ENCODE peak calls at places on chromosome 13, in five cellular contexts. L is tibial nerve, O is ovary, D is DND-41, C is Peyer's patch. A is an unnamed sample. For H3K4me1, the result is how much of the 10 kb centered on the place peaks cover.

GRCh38 chr13:113410472-113411201 is 42.7 kb downstream of the ADPRHL1 start:
- DNase-seq in L (peak), O (no peak), D (no peak), C (no peak), A (peak)

GRCh38 chr13:34942732-34943674 is 933 bp downstream of the NBEA start:
- DNase-seq in L (no peak), O (peak), D (peak), C (peak), A (peak)

GRCh38 chr13:30696278-30697176 is 38.8 kb upstream of the ALOX5AP start:
- DNase-seq in L (no peak), O (no peak), D (peak), C (no peak), A (peak)

GRCh38 chr13:29861694-29862110 is 11.3 kb upstream of the UBL3 start:
- DNase-seq in L (no peak), O (no peak), D (no peak), C (no peak), A (no peak)

GRCh38 chr13:97108535-97108910 is 113.6 kb upstream of the MBNL2 start:
- DNase-seq in L (no peak), O (peak), D (no peak), C (no peak), A (no peak)

GRCh38 chr13:109631069-109631468 is 155.3 kb downstream of the IRS2 start:
- DNase-seq in L (no peak), O (no peak), D (no peak), C (no peak), A (no peak)

GRCh38 chr13:113597386-113598080 is 13.0 kb downstream of the TFDP1 start:
- DNase-seq in L (no peak), O (no peak), D (no peak), C (no peak), A (peak)

GRCh38 chr13:29849731-29850212 is 645 bp downstream of the UBL3 start:
- DNase-seq in L (peak), O (peak), D (peak), C (peak), A (peak)

GRCh38 chr13:108929532-108929931 is 300.1 kb downstream of the MYO16 start:
- DNase-seq in L (no peak), O (no peak), D (no peak), C (no peak), A (no peak)

GRCh38 chr13:39876258-39876657 is 220.8 kb downstream of the COG6 start:
- DNase-seq in L (no peak), O (no peak), D (no peak), C (no peak), A (no peak)

GRCh38 chr13:113544071-113544891 is 40.3 kb upstream of the TFDP1 start:
- DNase-seq in L (no peak), O (no peak), D (no peak), C (no peak), A (peak)

GRCh38 chr13:19123502-19123901 is 58.1 kb downstream of the TUBA3C start:
- DNase-seq in L (no peak), O (no peak), D (no peak), C (no peak), A (no peak)

GRCh38 chr13:80437212-80437611 is 96.3 kb upstream of the SPRY2 start:
- DNase-seq in L (no peak), O (no peak), D (no peak), C (no peak), A (no peak)

GRCh38 chr13:97273341-97273831 is 51.3 kb downstream of the MBNL2 start:
- DNase-seq in L (no peak), O (no peak), D (no peak), C (no peak), A (no peak)

GRCh38 chr13:21124853-21125252 is 51.5 kb downstream of the SKA3 start:
- DNase-seq in L (no peak), O (no peak), D (peak), C (no peak), A (no peak)

GRCh38 chr13:109198585-109198984 is 569.2 kb downstream of the MYO16 start:
- DNase-seq in L (no peak), O (no peak), D (no peak), C (no peak), A (no peak)

GRCh38 chr13:47420012-47420411 is 523.2 kb upstream of the HTR2A start:
- DNase-seq in L (no peak), O (no peak), D (no peak), C (no peak), A (no peak)

GRCh38 chr13:100542546-100543156 is 45.9 kb downstream of the GGACT start:
- DNase-seq in L (no peak), O (no peak), D (no peak), C (no peak), A (no peak)

GRCh38 chr13:111177081-111177711 is 62.1 kb downstream of the ARHGEF7 start:
- DNase-seq in L (peak), O (no peak), D (peak), C (peak), A (peak)

GRCh38 chr13:23867027-23867491 is 22.1 kb downstream of the MIPEP start:
- DNase-seq in L (no peak), O (no peak), D (no peak), C (no peak), A (no peak)

GRCh38 chr13:99655351-99656091 is 154.2 kb downstream of the TM9SF2 start:
- DNase-seq in L (no peak), O (no peak), D (no peak), C (no peak), A (no peak)

GRCh38 chr13:24293761-24294160 is 15.6 kb upstream of the C1QTNF9 start:
- DNase-seq in L (no peak), O (no peak), D (no peak), C (no peak), A (no peak)

GRCh38 chr13:46173656-46174055 is 8.3 kb downstream of the LCP1 start:
- DNase-seq in L (no peak), O (no peak), D (no peak), C (no peak), A (no peak)

GRCh38 chr13:106566682-106567420 is 1.1 kb downstream of the ARGLU1 start:
- DNase-seq in L (peak), O (peak), D (peak), C (peak), A (peak)

GRCh38 chr13:64347662-64348061 is 2882.5 kb downstream of the PCDH9 start:
- DNase-seq in L (no peak), O (no peak), D (no peak), C (no peak), A (no peak)

GRCh38 chr13:48110930-48111721 is 16.2 kb upstream of the MED4 start:
- DNase-seq in L (peak), O (no peak), D (no peak), C (no peak), A (peak)

GRCh38 chr13:99926014-99926731 is 45.4 kb downstream of the ZIC5 start:
- DNase-seq in L (no peak), O (no peak), D (no peak), C (no peak), A (no peak)

GRCh38 chr13:33194820-33195692 is 90.5 kb downstream of the STARD13 start:
- DNase-seq in L (peak), O (no peak), D (no peak), C (no peak), A (no peak)

GRCh38 chr13:50401721-50402510 is 386.7 kb downstream of the KCNRG start:
- DNase-seq in L (no peak), O (no peak), D (no peak), C (no peak), A (no peak)

GRCh38 chr13:36420437-36420891 is 11.8 kb upstream of the CCNA1 start:
- DNase-seq in L (peak), O (peak), D (peak), C (peak), A (peak)

GRCh38 chr13:99227331-99227900 is 26.8 kb downstream of the UBAC2 start:
- DNase-seq in L (no peak), O (no peak), D (no peak), C (no peak), A (no peak)

GRCh38 chr13:24742986-24743385 is 21.0 kb upstream of the RNF17 start:
- DNase-seq in L (no peak), O (no peak), D (peak), C (no peak), A (no peak)

GRCh38 chr13:111179908-111180756 is 65.0 kb downstream of the ARHGEF7 start:
- DNase-seq in L (no peak), O (no peak), D (peak), C (no peak), A (no peak)

GRCh38 chr13:45349438-45349837 is 8.5 kb upstream of the TPT1 start:
- DNase-seq in L (no peak), O (no peak), D (no peak), C (no peak), A (no peak)

GRCh38 chr13:98976941-98977340 is 923 bp downstream of the DOCK9 start:
- DNase-seq in L (no peak), O (no peak), D (no peak), C (no peak), A (no peak)

GRCh38 chr13:45521292-45521691 is 56.6 kb downstream of the COG3 start:
- DNase-seq in L (peak), O (no peak), D (no peak), C (no peak), A (peak)

GRCh38 chr13:49235856-49236431 is 11.8 kb upstream of the CDADC1 start:
- DNase-seq in L (no peak), O (no peak), D (no peak), C (no peak), A (no peak)

GRCh38 chr13:75648446-75648845 is 12.3 kb downstream of the LMO7 start:
- DNase-seq in L (no peak), O (no peak), D (no peak), C (no peak), A (no peak)

GRCh38 chr13:75643182-75643581 is 7.1 kb downstream of the LMO7 start:
- DNase-seq in L (no peak), O (no peak), D (no peak), C (no peak), A (no peak)

GRCh38 chr13:75643693-75644092 is 7.6 kb downstream of the LMO7 start:
- DNase-seq in L (no peak), O (no peak), D (no peak), C (no peak), A (no peak)

GRCh38 chr13:75647126-75647784 is 11.1 kb downstream of the LMO7 start:
- DNase-seq in L (no peak), O (no peak), D (no peak), C (no peak), A (no peak)

DNA sequence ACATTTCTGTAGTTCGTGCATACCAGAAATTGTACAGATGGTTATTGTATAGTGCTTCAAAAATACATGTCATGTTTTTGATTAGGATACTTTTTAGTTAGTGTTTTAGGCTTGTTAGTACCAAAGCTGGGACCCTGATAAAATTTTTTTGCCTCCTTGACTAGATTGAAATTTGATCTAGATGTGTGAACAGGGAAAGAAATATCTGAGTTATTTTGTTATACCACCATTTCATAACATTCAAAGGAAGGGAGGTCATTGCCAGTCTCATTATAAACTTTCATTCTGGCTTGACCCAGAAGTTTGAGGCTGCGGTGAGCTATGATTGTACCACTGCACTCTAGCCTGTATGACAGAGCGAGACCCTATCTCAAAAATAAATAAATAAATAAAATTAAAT is 9.0 kb downstream of the LMO7 start:
- DNase-seq in L (no peak), O (no peak), D (no peak), C (no peak), A (no peak)
- H3K27ac ChIP-seq in L (no peak), O (no peak), D (no peak), C (no peak), A (no peak)

DNA sequence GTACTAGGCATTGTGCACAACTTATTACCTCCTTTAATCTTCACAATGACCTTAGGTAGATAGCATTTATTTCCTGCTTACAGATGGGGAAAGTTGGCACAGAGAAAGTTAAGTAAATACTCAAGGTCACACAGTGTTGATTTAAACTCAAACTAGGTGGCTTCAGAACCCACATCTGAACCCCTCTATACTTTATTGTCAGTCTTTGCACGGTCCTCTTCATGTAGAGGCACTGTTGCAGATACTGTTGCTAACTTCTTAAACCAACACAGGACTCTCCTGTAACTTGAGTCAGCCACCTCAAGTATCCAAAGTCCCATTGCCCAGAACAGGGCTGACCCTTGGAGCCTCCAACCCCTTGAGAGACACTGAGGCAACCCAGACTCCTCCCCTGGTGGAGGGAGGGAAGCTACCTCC is 48.8 kb downstream of the FRY start:
- DNase-seq in L (no peak), O (no peak), D (no peak), C (no peak), A (no peak)
- H3K4me1 ChIP-seq in L (under half), O (under half), D (under half), C (under half), A (under half)

GRCh38 chr13:78586706-78587105 is 16.6 kb downstream of the POU4F1 start:
- DNase-seq in L (no peak), O (no peak), D (no peak), C (no peak), A (no peak)
- H3K4me3 ChIP-seq in L (no peak), O (no peak), D (no peak), C (no peak), A (no peak)

GRCh38 chr13:104979281-104979680 is 1556.2 kb downstream of the EFNB2 start:
- DNase-seq in L (no peak), O (no peak), D (no peak), C (no peak), A (no peak)
- H3K27ac ChIP-seq in L (no peak), O (no peak), D (no peak), C (no peak), A (no peak)

GRCh38 chr13:38669234-38669964 is 17.5 kb upstream of the FREM2 start:
- DNase-seq in L (no peak), O (no peak), D (no peak), C (no peak), A (no peak)
- H3K4me1 ChIP-seq in L (under half), O (under half), D (under half), C (under half), A (under half)

A was measured in aorta.